ENCODE peak calls at places on chromosomes 2 and 18, in six cellular contexts. I is aorta, M is iPS DF 6.9, G is left lung, Q is uterus, C is small intestine. H is an unnamed sample.

GRCh38 chr18:2112435-2113045 is 458.8 kb downstream of the METTL4 start:
- DNase-seq in C (no peak), M (no peak), Q (no peak), G (no peak), I (no peak), H (no peak)

GRCh38 chr18:23099621-23100020 is 35.7 kb upstream of the CABLES1 start:
- DNase-seq in I (no peak), C (peak; percentile 96), Q (no peak), G (peak; percentile 86), M (no peak), H (no peak)

GRCh38 chr2:95268208-95269035 is 5.8 kb upstream of the PROM2 start:
- DNase-seq in I (peak; percentile 46), Q (no peak), M (no peak), G (peak; percentile 27), C (no peak), H (peak; percentile 40)

GRCh38 chr2:168816369-168816768 is 13.9 kb downstream of the NOSTRIN start:
- DNase-seq in I (no peak), Q (no peak), M (no peak), G (no peak), C (no peak), H (no peak)

GRCh38 chr18:12155996-12156395 is 62.4 kb downstream of the ANKRD62 start:
- DNase-seq in M (no peak), G (no peak), I (no peak), C (no peak), Q (no peak), H (no peak)

GRCh38 chr2:60867848-60868247 is 13.5 kb upstream of the REL start:
- DNase-seq in M (no peak), Q (no peak), C (no peak), I (no peak), G (no peak), H (no peak)

GRCh38 chr18:77068321-77068841 is 64.2 kb downstream of the MBP start:
- DNase-seq in G (no peak), C (peak; percentile 42), M (no peak), Q (peak; percentile 26), I (no peak), H (no peak)

GRCh38 chr2:234998404-234999211 is 46.8 kb downstream of the SH3BP4 start:
- DNase-seq in I (no peak), Q (no peak), C (peak; percentile 62), M (no peak), G (no peak), H (peak; percentile 82)

GRCh38 chr2:136207030-136207623 is 89.2 kb upstream of the CXCR4 start:
- DNase-seq in M (no peak), Q (no peak), G (peak; percentile 53), I (no peak), C (no peak), H (no peak)

GRCh38 chr2:111031546-111032484 is 88.9 kb upstream of the BCL2L11 start:
- DNase-seq in C (no peak), Q (no peak), G (peak; percentile 53), M (no peak), I (no peak), H (no peak)

GRCh38 chr2:157840568-157841156 is 35.5 kb downstream of the ACVR1 start:
- DNase-seq in I (peak; percentile 80), Q (no peak), G (peak; percentile 57), C (peak; percentile 76), M (no peak), H (peak; percentile 94)

GRCh38 chr18:53148056-53148574 is 808.1 kb downstream of the DCC start:
- DNase-seq in G (no peak), I (no peak), M (no peak), C (no peak), Q (no peak), H (no peak)

GRCh38 chr2:132943829-132944228 is 273.8 kb upstream of the LYPD1 start:
- DNase-seq in M (no peak), C (no peak), G (no peak), Q (no peak), I (no peak), H (no peak)

GRCh38 chr18:22710628-22711380 is 222.3 kb upstream of the RBBP8 start:
- DNase-seq in G (peak; percentile 49), M (no peak), I (peak; percentile 84), Q (peak; percentile 63), C (peak; percentile 73), H (peak; percentile 71)

GRCh38 chr2:110858135-110858737 is 125.9 kb downstream of the ACOXL start:
- DNase-seq in Q (no peak), G (no peak), M (no peak), C (peak; percentile 63), I (no peak), H (no peak)

GRCh38 chr18:77376043-77376732 is 126.5 kb downstream of the GALR1 start:
- DNase-seq in G (no peak), Q (no peak), I (no peak), C (no peak), M (no peak), H (no peak)

GRCh38 chr2:54490863-54491262 is 34.7 kb downstream of the SPTBN1 start:
- DNase-seq in C (no peak), I (no peak), M (no peak), G (no peak), Q (no peak), H (no peak)
- H3K27ac ChIP-seq in C (no peak overlapping the region), I (no peak overlapping the region), M (no peak overlapping the region), G (no peak overlapping the region), Q (peak overlapping the region; percentile 32), H (no peak overlapping the region)

GRCh38 chr2:72744049-72744448 is 81.8 kb downstream of the EXOC6B start:
- DNase-seq in Q (no peak), M (no peak), C (no peak), G (no peak), I (no peak), H (no peak)

GRCh38 chr2:72743481-72743880 is 82.4 kb downstream of the EXOC6B start:
- DNase-seq in G (no peak), C (no peak), I (no peak), M (no peak), Q (no peak), H (no peak)

GRCh38 chr2:72750466-72750865 is 75.4 kb downstream of the EXOC6B start:
- DNase-seq in C (no peak), I (no peak), M (no peak), Q (no peak), G (no peak), H (no peak)

GRCh38 chr2:72747344-72747743 is 78.5 kb downstream of the EXOC6B start:
- DNase-seq in Q (no peak), I (no peak), M (no peak), C (no peak), G (no peak), H (no peak)

DNA sequence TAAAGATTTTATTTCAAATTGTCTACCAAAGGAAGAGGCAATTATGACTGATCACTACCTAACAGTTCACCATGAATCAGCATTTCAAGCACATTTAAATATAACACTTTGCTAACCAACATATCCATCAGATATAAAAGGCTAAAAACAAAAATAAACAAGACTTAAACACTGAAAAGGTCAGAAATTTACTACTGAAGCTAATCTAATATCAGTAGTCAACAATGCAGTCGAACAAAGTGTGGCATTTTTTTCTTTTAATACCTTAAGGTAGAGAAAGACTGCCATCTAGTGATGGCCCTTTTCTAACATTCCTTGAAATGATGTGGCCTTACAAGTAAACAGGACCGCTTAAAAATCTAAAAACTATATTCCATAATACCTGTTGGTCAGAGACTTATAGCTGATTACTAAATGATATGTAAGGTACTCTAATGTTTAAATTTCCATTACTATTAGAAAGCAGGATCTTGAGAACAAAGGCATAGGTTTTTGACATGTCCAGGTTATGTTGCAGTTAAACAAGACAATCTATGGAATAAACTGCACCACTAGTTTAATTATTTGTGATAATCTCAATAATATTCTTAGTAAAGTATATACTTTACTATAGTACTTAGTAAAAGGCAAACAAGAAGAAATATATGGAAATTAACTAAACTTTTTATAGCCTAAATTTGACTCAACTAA is 80.0 kb downstream of the EXOC6B start:
- DNase-seq in Q (no peak), G (no peak), M (peak; percentile 13), I (no peak), C (peak; percentile 66), H (no peak)
- H3K4me3 ChIP-seq in Q (no peak overlapping the region), G (no peak overlapping the region), M (no peak overlapping the region), I (no peak overlapping the region), C (no peak overlapping the region), H (no peak overlapping the region)

GRCh38 chr18:47585136-47585535 is 333.7 kb upstream of the SKOR2 start:
- DNase-seq in Q (no peak), I (no peak), M (no peak), G (no peak), C (peak; percentile 38), H (no peak)
- H3K27ac ChIP-seq in Q (no peak overlapping the region), I (no peak overlapping the region), M (no peak overlapping the region), G (no peak overlapping the region), C (no peak overlapping the region), H (no peak overlapping the region)

GRCh38 chr2:8641516-8641915 is 40.3 kb upstream of the ID2 start:
- DNase-seq in C (no peak), G (peak; percentile 12), Q (no peak), M (no peak), I (peak; percentile 27), H (no peak)
- H3K4me3 ChIP-seq in C (no peak overlapping the region), G (no peak overlapping the region), Q (no peak overlapping the region), M (no peak overlapping the region), I (no peak overlapping the region), H (no peak overlapping the region)

DNA sequence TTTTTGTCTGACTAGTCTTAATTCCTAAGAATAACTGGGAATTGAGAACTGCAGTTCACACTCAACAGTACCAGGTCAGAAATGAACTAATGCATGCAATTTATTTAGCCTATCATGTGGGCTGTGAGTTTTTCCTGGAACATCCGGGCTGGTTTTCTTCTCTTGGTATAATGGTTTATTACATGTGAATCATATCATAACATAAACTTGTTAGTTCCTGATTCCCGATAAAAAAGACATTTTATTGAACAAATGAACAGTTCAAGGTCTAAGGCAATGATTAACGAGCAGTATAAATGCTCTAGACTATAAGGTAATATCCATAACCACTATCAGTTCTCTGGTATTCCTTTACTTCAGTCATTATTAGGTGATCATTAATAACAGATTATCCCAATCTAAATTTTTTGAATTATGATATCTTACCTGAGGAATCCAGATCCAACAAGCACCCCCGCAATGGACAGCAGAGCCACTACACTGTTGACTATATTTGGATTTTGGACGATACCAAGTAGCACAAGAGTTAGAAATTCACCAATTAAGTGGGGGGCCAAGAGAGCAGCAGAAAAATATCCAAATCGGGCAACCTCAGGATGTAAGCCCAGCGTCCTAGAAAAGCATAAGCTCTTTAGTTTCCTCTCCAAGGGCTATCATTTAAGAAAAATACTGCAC is 19.0 kb downstream of the ABCG5 start:
- DNase-seq in G (no peak), M (no peak), Q (no peak), C (peak; percentile 94), I (no peak), H (no peak)
- H3K27ac ChIP-seq in G (no peak overlapping the region), M (no peak overlapping the region), Q (no peak overlapping the region), C (no peak overlapping the region), I (no peak overlapping the region), H (no peak overlapping the region)

GRCh38 chr2:150476213-150476740 is 11.2 kb downstream of the RND3 start:
- DNase-seq in G (no peak), M (no peak), C (no peak), Q (no peak), I (no peak), H (no peak)
- H3K4me3 ChIP-seq in G (no peak overlapping the region), M (no peak overlapping the region), C (no peak overlapping the region), Q (no peak overlapping the region), I (peak overlapping the region; percentile 34), H (no peak overlapping the region)

GRCh38 chr2:114925296-114926255 is 483.1 kb downstream of the DPP10 start:
- DNase-seq in C (no peak), I (no peak), G (no peak), Q (no peak), M (no peak), H (no peak)
- H3K27ac ChIP-seq in C (no peak overlapping the region), I (no peak overlapping the region), G (no peak overlapping the region), Q (no peak overlapping the region), M (no peak overlapping the region), H (no peak overlapping the region)

H was measured in right lobe of liver.